ENCODE peak calls at places on chromosomes 13 and 19, in four cellular contexts. N is K562, P is endothelial cell of umbilical vein, R is IMR-90. Z is an unnamed sample.
A peak's percentile ranks its signal among the peaks of the same experiment; 100 is the strongest.

GRCh38 chr13:101986316-101986715 is 415.5 kb downstream of the FGF14 start:
- DNase-seq in R (no peak), N (no peak), P (no peak), Z (no peak)

GRCh38 chr19:54209748-54210494 is 9.3 kb downstream of the RPS9 start:
- DNase-seq in R (peak; percentile 98), N (peak; percentile 96), P (peak; percentile 96), Z (no peak)

GRCh38 chr13:40401911-40402776 is 264.3 kb downstream of the FOXO1 start:
- DNase-seq in P (peak; percentile 93), N (peak; percentile 68), R (peak; percentile 92), Z (no peak)

GRCh38 chr13:72839831-72840426 is 58.0 kb downstream of the PIBF1 start:
- DNase-seq in N (peak; percentile 37), R (peak; percentile 42), P (peak; percentile 45), Z (no peak)

GRCh38 chr19:31149306-31149975 is 199.8 kb downstream of the TSHZ3 start:
- DNase-seq in N (no peak), P (no peak), R (peak; percentile 8), Z (no peak)

GRCh38 chr13:113922412-113923118 is 51.3 kb downstream of the C13orf46 start:
- DNase-seq in R (no peak), P (no peak), N (no peak), Z (no peak)

GRCh38 chr13:92512852-92513251 is 713.8 kb upstream of the GPC6 start:
- DNase-seq in R (no peak), N (no peak), P (no peak), Z (no peak)

GRCh38 chr13:45798851-45799250 is 52.7 kb downstream of the SIAH3 start:
- DNase-seq in R (no peak), P (no peak), N (no peak), Z (no peak)

GRCh38 chr19:43774103-43774939 is 6.5 kb downstream of the KCNN4 start:
- DNase-seq in R (peak; percentile 58), P (peak; percentile 70), N (peak; percentile 98), Z (no peak)

GRCh38 chr19:54883228-54883627 is 9.2 kb downstream of the FCAR start:
- DNase-seq in N (no peak), R (no peak), P (no peak), Z (no peak)

GRCh38 chr13:29849071-29849541 is 1.3 kb downstream of the UBL3 start:
- DNase-seq in N (peak; percentile 10), R (peak; percentile 22), P (peak; percentile 52), Z (no peak)
- H3K9me1 ChIP-seq in N (no peaks in the 10 kb centered on the region), R (no peaks in the 10 kb centered on the region), P (no peaks in the 10 kb centered on the region), Z (peaks cover 2% of the 10 kb centered on the region)

GRCh38 chr13:80900557-80900956 is 559.6 kb upstream of the SPRY2 start:
- DNase-seq in R (no peak), N (no peak), P (no peak), Z (no peak)
- H3K9me1 ChIP-seq in R (no peaks in the 10 kb centered on the region), N (no peaks in the 10 kb centered on the region), P (no peaks in the 10 kb centered on the region), Z (no peaks in the 10 kb centered on the region)

DNA sequence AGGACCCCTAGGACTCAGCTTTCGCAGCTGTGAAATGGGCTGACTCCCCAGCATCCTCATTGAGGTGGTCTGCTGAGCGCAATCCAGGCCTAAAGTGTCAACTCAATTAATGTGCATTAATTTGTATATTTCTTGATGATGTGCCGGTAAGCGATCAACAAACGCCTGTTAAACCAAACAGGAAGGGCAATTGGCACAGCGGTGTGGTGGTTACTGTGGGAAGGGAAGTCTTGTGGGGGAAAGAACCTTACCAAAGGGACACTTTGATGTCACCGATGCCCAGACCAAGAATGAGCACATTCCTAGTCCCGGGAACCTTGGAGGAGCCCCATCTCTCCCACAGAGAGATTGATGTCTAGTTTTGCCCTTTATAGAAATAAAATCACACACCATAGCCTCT is 1.6 kb downstream of the JAK3 start:
- DNase-seq in P (no peak), R (no peak), N (no peak), Z (no peak)
- H3K9me1 ChIP-seq in P (no peaks in the 10 kb centered on the region), R (no peaks in the 10 kb centered on the region), N (peaks cover 1% of the 10 kb centered on the region), Z (peaks cover 3% of the 10 kb centered on the region)

GRCh38 chr13:65825039-65825438 is 1405.1 kb downstream of the PCDH9 start:
- DNase-seq in P (peak; percentile 48), R (no peak), N (no peak), Z (no peak)
- H3K9me1 ChIP-seq in P (no peaks in the 10 kb centered on the region), R (no peaks in the 10 kb centered on the region), N (no peaks in the 10 kb centered on the region), Z (no peaks in the 10 kb centered on the region)

DNA sequence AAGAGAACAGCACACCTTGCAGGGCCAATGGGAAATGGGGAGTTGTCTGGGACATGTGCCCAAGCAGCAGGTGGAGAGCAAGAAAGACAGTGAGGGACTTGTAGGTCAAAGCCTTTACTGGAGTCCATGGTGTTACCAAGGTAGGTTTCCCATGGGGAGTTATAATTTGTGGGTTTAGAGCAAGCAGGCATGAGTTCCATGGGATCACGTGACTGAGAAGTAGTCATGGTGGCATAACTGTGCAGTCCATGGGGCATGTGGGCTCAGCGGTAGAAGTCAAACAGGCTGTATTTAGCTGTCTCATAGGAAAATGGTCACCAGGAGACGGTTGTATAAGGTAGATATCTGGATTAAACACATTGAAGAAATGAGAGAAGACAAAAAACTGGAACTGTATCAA is 715.1 kb downstream of the SLITRK1 start:
- DNase-seq in N (no peak), P (no peak), R (no peak), Z (no peak)
- H3K9me1 ChIP-seq in N (no peaks in the 10 kb centered on the region), P (no peaks in the 10 kb centered on the region), R (no peaks in the 10 kb centered on the region), Z (no peaks in the 10 kb centered on the region)

GRCh38 chr13:33089311-33089710 is 73.1 kb downstream of the KL start:
- DNase-seq in P (no peak), N (no peak), R (no peak), Z (no peak)
- H3K9me1 ChIP-seq in P (no peaks in the 10 kb centered on the region), N (no peaks in the 10 kb centered on the region), R (no peaks in the 10 kb centered on the region), Z (no peaks in the 10 kb centered on the region)

GRCh38 chr19:38959618-38960017 is 15.9 kb downstream of the FBXO17 start:
- DNase-seq in R (no peak), P (no peak), N (no peak), Z (no peak)
- H3K9me1 ChIP-seq in R (no peaks in the 10 kb centered on the region), P (no peaks in the 10 kb centered on the region), N (no peaks in the 10 kb centered on the region), Z (no peaks in the 10 kb centered on the region)

GRCh38 chr13:100090861-100091260 is 2.0 kb downstream of the PCCA start:
- DNase-seq in R (no peak), N (no peak), P (no peak), Z (no peak)
- H3K9me1 ChIP-seq in R (peaks cover 9% of the 10 kb centered on the region), N (no peaks in the 10 kb centered on the region), P (no peaks in the 10 kb centered on the region), Z (no peaks in the 10 kb centered on the region)

DNA sequence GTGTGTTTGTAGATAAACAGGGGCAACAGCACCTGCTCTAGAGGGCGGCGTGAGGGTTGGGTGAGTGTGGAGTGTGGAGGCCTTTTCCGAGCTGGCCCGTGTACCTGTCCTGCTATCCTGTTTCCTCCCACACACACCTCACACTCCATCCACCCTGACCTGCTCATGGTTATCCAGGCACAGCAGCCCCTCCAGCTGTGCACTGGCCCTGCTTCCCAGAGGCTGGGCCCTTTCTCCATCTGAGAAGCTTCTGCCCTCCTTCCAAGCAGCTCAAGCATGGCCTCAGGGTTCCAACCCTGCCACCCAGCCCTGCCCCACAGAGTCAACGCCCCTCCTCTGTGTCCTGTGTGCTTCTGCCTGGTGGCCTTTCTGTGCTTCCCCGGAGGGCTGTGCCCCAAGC is 86.9 kb downstream of the SOX1 start:
- DNase-seq in R (no peak), N (no peak), P (no peak), Z (no peak)
- H3K9me1 ChIP-seq in R (no peaks in the 10 kb centered on the region), N (no peaks in the 10 kb centered on the region), P (no peaks in the 10 kb centered on the region), Z (no peaks in the 10 kb centered on the region)

Z was measured in keratinocyte.